ENCODE peak calls at places on chromosomes 7 and 10, in seven cellular contexts. B, J, V, X, K, O and N are unnamed samples.

GRCh38 chr7:33601081-33601480 is 304.3 kb upstream of the BMPER start:
- DNase-seq in B (no peak), J (no peak), V (no peak), X (no peak), K (no peak), O (no peak), N (no peak)

GRCh38 chr10:46325021-46325420 is 38.2 kb downstream of the ANTXRL start:
- DNase-seq in B (no peak), J (no peak), V (no peak), X (no peak), K (no peak), O (no peak), N (no peak)

GRCh38 chr10:125134483-125134848 is 25.9 kb downstream of the CTBP2 start:
- DNase-seq in B (no peak), J (no peak), V (no peak), X (peak; percentile 63), K (no peak), O (no peak), N (no peak)

GRCh38 chr10:79350407-79351154 is 3.3 kb downstream of the PPIF start:
- DNase-seq in B (no peak), J (no peak), V (no peak), X (no peak), K (no peak), O (no peak), N (no peak)

GRCh38 chr10:20885678-20886077 is 11.4 kb downstream of the NEBL start:
- DNase-seq in B (no peak), J (no peak), V (no peak), X (no peak), K (no peak), O (no peak), N (no peak)

GRCh38 chr10:91090761-91091529 is 129.5 kb upstream of the PCGF5 start:
- DNase-seq in B (peak; percentile 11), J (no peak), V (no peak), X (no peak), K (no peak), O (no peak), N (peak; percentile 17)

GRCh38 chr7:69896100-69896499 is 297.8 kb downstream of the AUTS2 start:
- DNase-seq in B (no peak), J (peak; percentile 27), V (no peak), X (no peak), K (no peak), O (no peak), N (no peak)

GRCh38 chr7:29569648-29570047 is 6.0 kb downstream of the PRR15 start:
- DNase-seq in B (no peak), J (no peak), V (no peak), X (no peak), K (no peak), O (no peak), N (no peak)

GRCh38 chr7:79414910-79415309 is 38.6 kb downstream of the MAGI2 start:
- DNase-seq in B (no peak), J (no peak), V (no peak), X (no peak), K (no peak), O (peak; percentile 22), N (no peak)

GRCh38 chr10:33180390-33180789 is 154.1 kb downstream of the NRP1 start:
- DNase-seq in B (no peak), J (no peak), V (no peak), X (no peak), K (no peak), O (no peak), N (no peak)

GRCh38 chr10:61153766-61154165 is 209.8 kb upstream of the RHOBTB1 start:
- DNase-seq in B (no peak), J (no peak), V (no peak), X (no peak), K (no peak), O (no peak), N (no peak)

GRCh38 chr10:62238880-62239279 is 29.8 kb downstream of the RTKN2 start:
- DNase-seq in B (no peak), J (no peak), V (no peak), X (no peak), K (no peak), O (no peak), N (no peak)

GRCh38 chr7:73715648-73716317 is 3.7 kb downstream of the STX1A start:
- DNase-seq in B (peak; percentile 97), J (peak; percentile 56), V (peak; percentile 84), X (no peak), K (no peak), O (peak; percentile 74), N (peak; percentile 71)

GRCh38 chr7:94907420-94908203 is at the start of gene PPP1R9A:
- DNase-seq in B (no peak), J (peak; percentile 87), V (no peak), X (peak; percentile 60), K (no peak), O (no peak), N (no peak)

GRCh38 chr10:13743101-13743693 is 156.4 kb downstream of the PRPF18 start:
- DNase-seq in B (peak; percentile 25), J (no peak), V (no peak), X (no peak), K (no peak), O (no peak), N (no peak)

GRCh38 chr7:128274246-128274889 is 33.3 kb downstream of the LEP start:
- DNase-seq in B (no peak), J (no peak), V (no peak), X (no peak), K (no peak), O (no peak), N (no peak)

GRCh38 chr7:128271471-128272454 is 30.7 kb downstream of the LEP start:
- DNase-seq in B (no peak), J (no peak), V (no peak), X (no peak), K (no peak), O (no peak), N (no peak)

GRCh38 chr7:128268233-128268632 is 27.2 kb downstream of the LEP start:
- DNase-seq in B (no peak), J (peak; percentile 76), V (no peak), X (no peak), K (no peak), O (no peak), N (no peak)

GRCh38 chr7:128266891-128267839 is 26.1 kb downstream of the LEP start:
- DNase-seq in B (peak; percentile 20), J (peak; percentile 95), V (peak; percentile 17), X (peak; percentile 85), K (peak; percentile 71), O (peak; percentile 31), N (peak; percentile 29)

DNA sequence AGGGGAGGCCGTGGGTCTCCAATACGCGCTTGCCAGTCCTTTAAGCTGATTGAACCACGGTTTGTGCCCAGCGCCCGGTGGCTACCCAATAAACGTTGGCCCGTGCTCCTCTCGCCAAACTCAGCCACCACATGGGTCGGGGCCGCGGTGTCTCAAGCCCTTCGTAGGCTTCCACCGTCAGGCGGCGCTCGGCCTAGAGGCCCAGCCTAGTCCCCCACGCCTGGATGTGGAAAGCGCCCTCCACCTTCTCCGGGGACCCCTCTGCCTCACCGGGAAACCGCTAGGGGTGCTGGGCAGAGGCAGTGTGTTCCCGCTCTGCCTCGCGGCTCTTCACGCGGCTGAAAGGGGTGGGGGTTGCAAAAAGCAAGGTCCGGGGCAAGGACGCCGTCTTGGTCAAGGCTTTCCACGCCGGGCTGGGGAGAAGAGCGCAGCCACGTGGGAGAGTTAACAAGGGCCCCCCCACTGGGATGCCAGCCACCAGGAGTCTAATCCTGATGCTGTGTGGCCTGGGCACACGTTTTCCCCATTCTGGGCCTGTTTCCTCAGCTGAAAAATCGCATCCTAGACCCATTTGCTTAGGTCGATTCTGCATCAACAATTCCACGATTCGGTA is 29.8 kb downstream of the LEP start:
- DNase-seq in B (no peak), J (no peak), V (no peak), X (peak; percentile 43), K (no peak), O (no peak), N (no peak)
- H3K4me3 ChIP-seq in B (peak overlapping the region; percentile 20), J (no peak overlapping the region), V (no peak overlapping the region), X (no peak overlapping the region), K (no peak overlapping the region), O (no peak overlapping the region), N (no peak overlapping the region)

GRCh38 chr7:26117142-26117807 is 34.7 kb upstream of the NFE2L3 start:
- DNase-seq in B (no peak), J (peak; percentile 79), V (no peak), X (no peak), K (no peak), O (no peak), N (no peak)
- TF ChIP-seq CTCF in B (no peak), J (peak; percentile 55), V (no peak), X (no peak), K (no peak), O (no peak), N (no peak)

DNA sequence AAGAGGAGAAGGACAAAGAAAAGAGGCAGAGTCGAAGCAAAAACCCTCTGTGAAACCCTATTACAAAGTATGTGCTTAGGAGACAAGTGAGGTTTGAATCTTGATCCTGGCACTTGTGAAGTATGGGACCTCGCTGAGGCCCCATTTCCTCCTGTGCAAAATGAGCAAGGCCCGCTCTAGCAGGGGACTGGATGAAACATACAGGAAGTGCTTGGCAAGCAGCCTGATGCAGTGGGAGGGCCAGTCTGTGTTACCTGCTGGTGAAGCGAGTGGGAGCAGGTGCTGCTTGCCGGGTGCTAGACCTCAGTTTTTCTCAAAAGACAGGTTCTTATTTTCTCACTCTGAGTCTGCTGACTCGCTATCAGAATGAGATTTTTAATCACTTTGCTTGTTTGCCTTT is 150.4 kb downstream of the JCAD start:
- DNase-seq in B (no peak), J (no peak), V (no peak), X (no peak), K (no peak), O (no peak), N (no peak)
- H3K4me3 ChIP-seq in B (no peak overlapping the region), J (no peak overlapping the region), V (no peak overlapping the region), X (no peak overlapping the region), K (no peak overlapping the region), O (no peak overlapping the region), N (no peak overlapping the region)

GRCh38 chr10:98795467-98795866 is 348.7 kb upstream of the HPS1 start:
- DNase-seq in B (no peak), J (no peak), V (no peak), X (no peak), K (no peak), O (no peak), N (no peak)

GRCh38 chr10:98790817-98791216 is 344.1 kb upstream of the HPS1 start:
- DNase-seq in B (no peak), J (no peak), V (no peak), X (no peak), K (no peak), O (peak; percentile 3), N (no peak)
- TF ChIP-seq CTCF in B (no peak), J (peak; percentile 36), V (peak; percentile 37), X (peak; percentile 34), K (no peak), O (peak; percentile 51), N (peak; percentile 17)

GRCh38 chr7:378041-378420 is 88.1 kb downstream of the FOXL3 start:
- DNase-seq in B (no peak), J (no peak), V (no peak), X (no peak), K (no peak), O (no peak), N (no peak)

GRCh38 chr7:380226-380550 is 90.2 kb downstream of the FOXL3 start:
- DNase-seq in B (no peak), J (no peak), V (no peak), X (no peak), K (no peak), O (no peak), N (no peak)

GRCh38 chr7:379456-380225 is 89.7 kb downstream of the FOXL3 start:
- DNase-seq in B (no peak), J (no peak), V (no peak), X (peak; percentile 26), K (no peak), O (no peak), N (no peak)

GRCh38 chr7:377069-378040 is 87.4 kb downstream of the FOXL3 start:
- DNase-seq in B (no peak), J (peak; percentile 66), V (no peak), X (no peak), K (no peak), O (no peak), N (no peak)

GRCh38 chr7:378551-379455 is 88.8 kb downstream of the FOXL3 start:
- DNase-seq in B (no peak), J (no peak), V (no peak), X (peak; percentile 16), K (no peak), O (no peak), N (no peak)
- H3K4me3 ChIP-seq in B (no peak overlapping the region), J (no peak overlapping the region), V (peak overlapping the region; percentile 16), X (no peak overlapping the region), K (no peak overlapping the region), O (no peak overlapping the region), N (no peak overlapping the region)